ENCODE peak calls at places on chromosome 20, in ten cellular contexts. J is small intestine; S is H9; E is psoas muscle; C is esophagus squamous epithelium; M is heart left ventricle; R is adrenal gland; G is neuronal stem cell; B is CD8-positive, alpha-beta T cell; N is naive thymus-derived CD4-positive, alpha-beta T cell. D is an unnamed sample.

GRCh38 chr20:11368965-11369711 is 548.6 kb upstream of the BTBD3 start:
- DNase-seq in S (no peak), B (no peak), N (no peak), E (no peak), G (no peak), M (no peak), C (no peak), R (no peak), J (no peak), D (no peak)

GRCh38 chr20:32674362-32674789 is 635 bp upstream of the C20orf203 start:
- DNase-seq in M (no peak), E (no peak), C (no peak), N (peak; percentile 65), G (no peak), R (peak; percentile 44), S (no peak), J (peak; percentile 54), B (peak; percentile 49), D (peak; percentile 64)

GRCh38 chr20:1900321-1900791 is 5.1 kb downstream of the SIRPA start:
- DNase-seq in B (no peak), M (peak; percentile 47), N (no peak), G (peak; percentile 61), E (peak; percentile 71), R (peak; percentile 77), J (peak; percentile 63), C (no peak), S (peak; percentile 90), D (peak; percentile 51)

GRCh38 chr20:11112837-11113236 is 439.0 kb upstream of the JAG1 start:
- DNase-seq in B (no peak), R (no peak), S (no peak), C (no peak), M (no peak), J (no peak), G (no peak), N (no peak), E (no peak), D (no peak)

GRCh38 chr20:63959699-63960075 is 3.5 kb upstream of the UCKL1 start:
- DNase-seq in E (no peak), C (no peak), N (no peak), B (no peak), R (no peak), S (no peak), M (no peak), G (no peak), J (no peak), D (no peak)

GRCh38 chr20:675453-676314 is at the start of gene SCRT2:
- DNase-seq in E (peak; percentile 84), C (no peak), M (peak; percentile 85), S (peak; percentile 81), R (peak; percentile 73), B (peak; percentile 31), J (peak; percentile 64), N (peak; percentile 61), G (peak; percentile 90), D (peak; percentile 81)

GRCh38 chr20:4011226-4011975 is 4.0 kb downstream of the RNF24 start:
- DNase-seq in E (no peak), C (no peak), N (no peak), J (no peak), S (no peak), B (no peak), M (no peak), R (no peak), G (no peak), D (no peak)

GRCh38 chr20:24164360-24164759 is 175.8 kb upstream of the GGTLC1 start:
- DNase-seq in S (peak; percentile 65), G (no peak), C (no peak), M (no peak), R (no peak), N (no peak), E (no peak), B (no peak), J (no peak), D (no peak)

GRCh38 chr20:50108571-50109235 is 4.2 kb downstream of the UBE2V1 start:
- DNase-seq in J (no peak), E (no peak), C (no peak), S (no peak), B (no peak), G (no peak), R (no peak), N (no peak), M (no peak), D (peak; percentile 39)
- H3K4me1 ChIP-seq in J (peaks cover 33% of the 10 kb centered on the region), E (peaks cover 70% of the 10 kb centered on the region), C (peaks cover 57% of the 10 kb centered on the region), S (peaks cover 3% of the 10 kb centered on the region), B (peaks cover 65% of the 10 kb centered on the region), G (peaks cover 5% of the 10 kb centered on the region), R (peaks cover 30% of the 10 kb centered on the region), N (peaks cover 43% of the 10 kb centered on the region), M (peaks cover 74% of the 10 kb centered on the region), D (peaks cover 59% of the 10 kb centered on the region)

GRCh38 chr20:49641683-49642649 is 71.7 kb downstream of the B4GALT5 start:
- DNase-seq in E (no peak), C (no peak), N (no peak), J (peak; percentile 66), S (no peak), R (peak; percentile 44), M (no peak), G (no peak), B (no peak), D (peak; percentile 63)
- H3K27ac ChIP-seq in E (peak overlapping the region; percentile 48), C (no peak overlapping the region), N (no peak overlapping the region), J (peak overlapping the region; percentile 75), S (no peak overlapping the region), R (peak overlapping the region; percentile 55), M (no peak overlapping the region), G (peak overlapping the region; percentile 2), B (no peak overlapping the region), D (no peak overlapping the region)

DNA sequence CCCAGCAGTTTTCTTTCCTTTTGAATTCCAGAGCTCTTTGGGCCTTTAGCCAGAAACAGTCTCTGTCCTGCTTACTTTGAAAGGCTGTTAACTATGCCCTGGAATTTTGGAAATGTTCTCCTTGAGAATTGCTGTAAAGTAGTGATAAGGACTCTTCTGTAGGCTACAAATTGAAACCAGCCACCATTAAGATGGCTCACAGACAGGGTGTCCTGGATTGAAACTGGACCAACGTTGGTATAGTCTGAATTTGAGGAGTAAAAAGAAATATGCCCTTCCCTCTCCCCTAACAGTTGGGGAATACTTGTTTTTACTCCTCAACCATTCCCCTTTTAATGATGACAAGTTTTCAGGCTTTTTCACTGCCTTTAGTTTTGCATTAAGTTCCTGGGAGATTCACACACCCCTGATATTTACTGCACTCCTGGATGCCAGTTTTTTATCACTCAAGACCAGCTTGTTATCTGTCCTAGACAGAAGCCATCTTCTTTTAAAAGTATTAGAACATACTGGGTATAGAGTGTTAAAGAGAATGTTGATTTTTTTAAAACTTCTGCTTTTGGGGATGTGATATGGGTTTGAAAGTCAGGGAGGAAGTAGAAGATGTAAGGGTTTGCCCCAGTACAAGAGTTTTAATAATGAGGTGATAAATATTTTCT is 21.9 kb downstream of the TOP1 start:
- DNase-seq in G (no peak), C (no peak), M (no peak), B (no peak), J (no peak), S (no peak), N (no peak), E (no peak), R (no peak), D (peak; percentile 49)
- H3K4me1 ChIP-seq in G (peaks cover 11% of the 10 kb centered on the region), C (peaks cover 79% of the 10 kb centered on the region), M (peaks cover 98% of the 10 kb centered on the region), B (peaks cover 73% of the 10 kb centered on the region), J (peaks cover 57% of the 10 kb centered on the region), S (peaks cover 16% of the 10 kb centered on the region), N (peaks cover 77% of the 10 kb centered on the region), E (peaks cover 96% of the 10 kb centered on the region), R (peaks cover 82% of the 10 kb centered on the region), D (peaks cover 94% of the 10 kb centered on the region)

GRCh38 chr20:38156888-38157634 is 8.0 kb downstream of the TGM2 start:
- DNase-seq in C (no peak), N (no peak), J (no peak), G (no peak), S (no peak), M (peak; percentile 82), E (peak; percentile 55), R (no peak), B (no peak), D (peak; percentile 61)

GRCh38 chr20:38157635-38158495 is 7.2 kb downstream of the TGM2 start:
- DNase-seq in G (no peak), J (no peak), E (no peak), M (no peak), B (no peak), S (no peak), C (no peak), N (no peak), R (no peak), D (no peak)

GRCh38 chr20:38159539-38159938 is 5.5 kb downstream of the TGM2 start:
- DNase-seq in M (no peak), R (no peak), S (no peak), N (no peak), G (no peak), B (no peak), E (no peak), C (no peak), J (no peak), D (no peak)

GRCh38 chr20:38159949-38160756 is 4.9 kb downstream of the TGM2 start:
- DNase-seq in M (no peak), C (no peak), J (no peak), S (no peak), E (no peak), R (no peak), G (no peak), N (no peak), B (no peak), D (no peak)

GRCh38 chr20:38158701-38159325 is 6.3 kb downstream of the TGM2 start:
- DNase-seq in E (no peak), B (no peak), J (no peak), S (no peak), N (no peak), R (peak; percentile 57), M (peak; percentile 77), C (no peak), G (no peak), D (no peak)
- H3K27ac ChIP-seq in E (peak overlapping the region; percentile 63), B (no peak overlapping the region), J (peak overlapping the region; percentile 20), S (no peak overlapping the region), N (no peak overlapping the region), R (peak overlapping the region; percentile 83), M (peak overlapping the region; percentile 86), C (peak overlapping the region; percentile 80), G (peak overlapping the region; percentile 5), D (no peak overlapping the region)

DNA sequence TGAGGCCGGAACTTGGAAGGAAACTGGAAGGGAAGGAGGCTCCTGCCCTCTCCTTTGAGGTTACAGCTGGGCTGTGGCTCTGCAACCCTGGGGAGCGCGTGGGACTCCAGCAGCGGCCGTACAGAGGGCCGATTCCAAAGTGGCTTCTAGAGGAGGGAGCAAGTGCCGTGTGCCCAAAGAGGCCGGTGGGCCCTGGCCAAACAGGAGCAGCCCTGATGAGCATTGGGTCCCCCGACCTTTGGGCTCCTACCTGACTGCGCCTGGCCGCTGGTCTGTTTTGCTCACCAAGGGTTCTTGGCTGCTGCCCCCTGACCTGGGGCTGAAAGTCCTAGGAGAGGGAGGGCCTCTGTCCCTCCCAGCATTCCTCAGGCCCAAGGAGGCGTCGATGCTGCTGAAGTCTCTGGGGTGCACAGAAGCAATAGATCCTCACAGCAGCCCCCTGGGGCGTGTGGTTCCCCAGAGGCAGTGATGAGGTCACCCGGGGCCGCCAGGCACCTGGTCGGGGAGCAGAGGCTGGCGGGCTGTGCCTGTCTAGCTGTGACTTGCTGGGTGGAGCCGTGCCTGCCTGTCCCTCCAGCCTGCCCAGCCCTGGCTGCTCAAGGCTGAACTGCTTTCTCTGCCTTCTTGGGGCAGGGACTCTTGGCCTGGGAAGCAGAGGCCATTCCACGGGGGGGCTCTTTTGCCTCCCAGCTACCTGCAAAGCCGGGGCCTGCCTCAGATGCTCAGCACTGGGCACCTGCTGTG is 9.8 kb downstream of the RBM38 start:
- DNase-seq in E (peak; percentile 11), C (no peak), M (no peak), J (no peak), G (no peak), N (no peak), R (peak; percentile 47), S (no peak), B (no peak), D (no peak)
- H3K4me1 ChIP-seq in E (peaks cover 89% of the 10 kb centered on the region), C (peaks cover 50% of the 10 kb centered on the region), M (peaks cover 50% of the 10 kb centered on the region), J (peaks cover 8% of the 10 kb centered on the region), G (peaks cover 14% of the 10 kb centered on the region), N (peaks cover 90% of the 10 kb centered on the region), R (peaks cover 6% of the 10 kb centered on the region), S (no peaks in the 10 kb centered on the region), B (peaks cover 95% of the 10 kb centered on the region), D (no peaks in the 10 kb centered on the region)

D was measured in thyroid gland.